ENCODE peak calls at places on chromosomes 2 and 18, in nine cellular contexts. Z is colonic mucosa, A is K562, C is esophagus muscularis mucosa, J is neural progenitor cell, Y is uterus, L is right cardiac atrium, T is spleen, E is testis. W is an unnamed sample. For H3K27me3 and H3K9me3, the result is how much of the 10 kb centered on the place peaks cover.

GRCh38 chr2:212402316-212402715 is 136.3 kb downstream of the ERBB4 start:
- DNase-seq in Y (no peak), T (no peak), A (no peak), E (no peak), Z (no peak), L (no peak), J (no peak), C (no peak), W (no peak)

GRCh38 chr2:60735496-60736250 is 20.4 kb upstream of the PAPOLG start:
- DNase-seq in L (peak), Y (no peak), J (peak), T (peak), C (no peak), E (peak), Z (no peak), A (peak), W (no peak)

GRCh38 chr2:44951714-44952113 is 10.2 kb downstream of the SIX3 start:
- DNase-seq in J (peak), Z (no peak), T (no peak), A (no peak), Y (no peak), L (no peak), E (no peak), C (no peak), W (no peak)

GRCh38 chr2:40243581-40243980 is 208.3 kb downstream of the SLC8A1 start:
- DNase-seq in L (no peak), J (no peak), A (no peak), T (no peak), Y (no peak), C (no peak), Z (no peak), E (no peak), W (no peak)

GRCh38 chr2:521853-522530 is 155.2 kb downstream of the TMEM18 start:
- DNase-seq in E (no peak), T (no peak), A (no peak), L (no peak), C (peak), Z (no peak), Y (no peak), J (no peak), W (no peak)

GRCh38 chr2:101160454-101160853 is 9.3 kb upstream of the TBC1D8 start:
- DNase-seq in Z (no peak), L (no peak), E (no peak), A (no peak), T (no peak), C (no peak), J (no peak), Y (no peak), W (peak)

GRCh38 chr2:128644745-128645256 is 326.1 kb upstream of the HS6ST1 start:
- DNase-seq in Z (no peak), J (peak), C (peak), Y (no peak), A (no peak), T (peak), E (peak), L (no peak), W (no peak)

GRCh38 chr2:30239308-30240161 is 8.2 kb downstream of the LBH start:
- DNase-seq in L (peak), A (peak), T (peak), Z (peak), E (peak), Y (peak), C (no peak), J (peak), W (peak)

GRCh38 chr2:84959045-84959493 is 11.9 kb upstream of the KCMF1 start:
- DNase-seq in J (no peak), T (no peak), A (no peak), L (no peak), Z (no peak), C (no peak), E (no peak), Y (no peak), W (peak)

GRCh38 chr2:68900496-68901198 is 29.4 kb upstream of the BMP10 start:
- DNase-seq in E (no peak), C (no peak), A (no peak), T (no peak), Y (no peak), L (no peak), J (no peak), Z (no peak), W (no peak)

GRCh38 chr2:98148968-98149697 is 62.2 kb downstream of the VWA3B start:
- DNase-seq in C (no peak), T (no peak), Y (no peak), E (no peak), J (no peak), Z (no peak), A (peak), L (no peak), W (peak)

GRCh38 chr2:99880148-99880983 is 262.0 kb downstream of the AFF3 start:
- DNase-seq in L (no peak), A (no peak), T (no peak), Y (no peak), C (no peak), Z (no peak), J (no peak), E (no peak), W (no peak)

GRCh38 chr2:228015741-228016140 is 144.3 kb downstream of the DAW1 start:
- DNase-seq in L (no peak), J (no peak), T (no peak), Z (no peak), Y (no peak), E (no peak), A (no peak), C (no peak), W (no peak)

GRCh38 chr2:168584934-168585333 is 128.9 kb downstream of the CERS6 start:
- DNase-seq in Y (no peak), Z (no peak), J (no peak), T (no peak), A (no peak), C (no peak), E (no peak), L (no peak), W (no peak)

GRCh38 chr18:44130365-44130942 is 550.2 kb upstream of the SETBP1 start:
- DNase-seq in E (peak), C (no peak), A (peak), Z (peak), T (no peak), Y (no peak), L (peak), J (peak), W (peak)

GRCh38 chr2:124661558-124661957 is 636.5 kb downstream of the CNTNAP5 start:
- DNase-seq in J (no peak), Z (no peak), C (no peak), T (no peak), A (no peak), E (no peak), Y (no peak), L (no peak), W (no peak)

GRCh38 chr2:23669413-23670244 is 257.3 kb downstream of the ATAD2B start:
- DNase-seq in J (no peak), T (no peak), L (peak), C (no peak), Z (peak), E (peak), Y (peak), A (no peak), W (peak)

GRCh38 chr2:180158961-180159360 is 151.9 kb upstream of the CWC22 start:
- DNase-seq in Y (no peak), Z (no peak), L (no peak), E (no peak), J (no peak), C (no peak), A (no peak), T (no peak), W (no peak)

GRCh38 chr2:203510256-203510940 is 24.7 kb downstream of the RAPH1 start:
- DNase-seq in T (no peak), A (no peak), Z (no peak), L (no peak), J (no peak), E (no peak), C (no peak), Y (no peak), W (no peak)

GRCh38 chr2:229245013-229245412 is 26.1 kb downstream of the PID1 start:
- DNase-seq in E (no peak), C (no peak), Z (no peak), Y (no peak), A (no peak), L (no peak), J (peak), T (no peak), W (no peak)

GRCh38 chr18:22207022-22207758 is 37.8 kb downstream of the GATA6 start:
- DNase-seq in C (peak), Z (no peak), E (no peak), T (no peak), Y (peak), A (no peak), L (peak), J (no peak), W (no peak)

GRCh38 chr2:235746257-235746934 is 252.6 kb downstream of the AGAP1 start:
- DNase-seq in A (peak), T (no peak), E (peak), L (peak), J (peak), C (no peak), Z (peak), Y (peak), W (peak)

GRCh38 chr18:58556333-58557012 is 72.4 kb downstream of the ALPK2 start:
- DNase-seq in L (peak), J (peak), E (peak), A (no peak), T (no peak), C (no peak), Z (no peak), Y (no peak), W (no peak)

GRCh38 chr2:189304360-189304759 is 124.8 kb upstream of the COL5A2 start:
- DNase-seq in J (no peak), L (no peak), T (no peak), Y (no peak), E (no peak), C (no peak), A (no peak), Z (no peak), W (no peak)

GRCh38 chr18:47253101-47253654 is 1.7 kb upstream of the SKOR2 start:
- DNase-seq in Y (no peak), J (peak), A (no peak), Z (no peak), L (no peak), T (no peak), E (no peak), C (no peak), W (no peak)

GRCh38 chr2:60459896-60460295 is 93.6 kb downstream of the BCL11A start:
- DNase-seq in Z (no peak), J (no peak), C (no peak), T (no peak), E (no peak), Y (no peak), L (no peak), A (no peak), W (no peak)

GRCh38 chr2:237181844-237182243 is 96.2 kb downstream of the COPS8 start:
- DNase-seq in Z (no peak), L (no peak), T (no peak), Y (peak), C (peak), J (no peak), E (peak), A (no peak), W (no peak)

GRCh38 chr18:32761231-32761785 is 11.5 kb downstream of the KLHL14 start:
- DNase-seq in Y (no peak), L (no peak), E (no peak), J (no peak), T (no peak), A (no peak), C (no peak), Z (no peak), W (no peak)

GRCh38 chr18:32764611-32765244 is 8.1 kb downstream of the KLHL14 start:
- DNase-seq in C (no peak), L (no peak), Y (no peak), T (no peak), E (no peak), Z (no peak), J (no peak), A (no peak), W (no peak)

GRCh38 chr18:32763306-32763705 is 9.5 kb downstream of the KLHL14 start:
- DNase-seq in L (no peak), T (no peak), J (no peak), C (no peak), Z (no peak), Y (no peak), A (no peak), E (no peak), W (no peak)

GRCh38 chr18:32760391-32760790 is 12.4 kb downstream of the KLHL14 start:
- DNase-seq in C (no peak), Y (no peak), T (peak), L (no peak), J (peak), E (no peak), A (no peak), Z (no peak), W (no peak)

DNA sequence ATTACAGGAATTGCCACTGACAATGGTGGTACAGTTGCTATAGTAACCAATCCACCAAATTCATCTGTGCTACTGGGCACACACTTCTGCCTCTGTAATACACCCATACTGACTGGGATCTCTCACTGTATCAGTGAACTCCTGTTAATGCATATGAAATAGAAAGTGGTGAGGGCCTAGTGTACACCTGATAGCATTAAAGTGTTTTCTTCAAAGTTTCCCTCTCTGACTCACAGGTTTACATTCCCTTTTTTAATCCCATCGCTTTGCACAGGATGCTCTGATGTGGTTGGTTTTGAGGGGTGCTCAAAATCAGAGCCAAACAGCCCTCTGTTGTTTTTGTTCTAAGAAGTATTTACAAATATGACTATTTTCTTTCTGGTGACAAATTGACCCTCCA is 13.1 kb downstream of the KLHL14 start:
- DNase-seq in J (no peak), C (no peak), L (no peak), E (no peak), A (no peak), Y (no peak), T (no peak), Z (no peak), W (no peak)
- H3K27ac ChIP-seq in J (no peak), C (no peak), L (no peak), E (no peak), A (no peak), Y (no peak), T (peak), Z (no peak), W (no peak)

GRCh38 chr18:3604626-3605408 is 154.8 kb downstream of the TGIF1 start:
- DNase-seq in C (no peak), E (no peak), Z (no peak), J (peak), Y (no peak), L (no peak), A (peak), T (peak), W (no peak)

GRCh38 chr18:3607309-3608098 is 157.5 kb downstream of the TGIF1 start:
- DNase-seq in L (no peak), Y (no peak), Z (no peak), E (no peak), J (no peak), A (peak), T (peak), C (no peak), W (no peak)

GRCh38 chr18:3605562-3606443 is 155.8 kb downstream of the TGIF1 start:
- DNase-seq in A (peak), Y (no peak), J (peak), T (peak), Z (no peak), C (no peak), L (no peak), E (no peak), W (no peak)

GRCh38 chr18:3603460-3604259 is 153.7 kb downstream of the TGIF1 start:
- DNase-seq in C (no peak), Y (no peak), Z (no peak), E (no peak), A (peak), L (no peak), J (peak), T (peak), W (peak)

GRCh38 chr18:3604260-3604625 is 154.3 kb downstream of the TGIF1 start:
- DNase-seq in A (no peak), E (no peak), Z (no peak), Y (no peak), C (no peak), T (no peak), J (peak), L (no peak), W (no peak)
- H3K27me3 ChIP-seq in A (under half), E (under half), Z (under half), Y (under half), C (under half), T (under half), J (under half), L (under half), W (under half)

GRCh38 chr2:20196053-20196880 is 28.7 kb downstream of the SDC1 start:
- DNase-seq in T (no peak), Y (no peak), L (no peak), C (no peak), Z (peak), A (no peak), J (no peak), E (no peak), W (peak)
- H3K9me3 ChIP-seq in T (under half), Y (under half), L (under half), C (under half), Z (under half), A (under half), J (under half), E (under half), W (under half)

GRCh38 chr2:147773479-147773878 is 71.3 kb upstream of the ACVR2A start:
- DNase-seq in T (no peak), L (no peak), C (no peak), Y (no peak), J (peak), Z (no peak), A (no peak), E (no peak), W (no peak)

GRCh38 chr2:147779440-147779839 is 65.4 kb upstream of the ACVR2A start:
- DNase-seq in Y (no peak), Z (no peak), E (no peak), A (no peak), J (no peak), T (no peak), L (no peak), C (no peak), W (no peak)

GRCh38 chr2:147777408-147777807 is 67.4 kb upstream of the ACVR2A start:
- DNase-seq in J (no peak), E (no peak), A (no peak), C (no peak), Y (no peak), L (no peak), Z (no peak), T (no peak), W (no peak)

GRCh38 chr2:147774805-147775204 is 70.0 kb upstream of the ACVR2A start:
- DNase-seq in C (no peak), Z (no peak), L (no peak), E (no peak), J (no peak), T (no peak), A (no peak), Y (no peak), W (no peak)
- H3K27ac ChIP-seq in C (no peak), Z (no peak), L (no peak), E (no peak), J (no peak), T (no peak), A (no peak), Y (no peak), W (no peak)

DNA sequence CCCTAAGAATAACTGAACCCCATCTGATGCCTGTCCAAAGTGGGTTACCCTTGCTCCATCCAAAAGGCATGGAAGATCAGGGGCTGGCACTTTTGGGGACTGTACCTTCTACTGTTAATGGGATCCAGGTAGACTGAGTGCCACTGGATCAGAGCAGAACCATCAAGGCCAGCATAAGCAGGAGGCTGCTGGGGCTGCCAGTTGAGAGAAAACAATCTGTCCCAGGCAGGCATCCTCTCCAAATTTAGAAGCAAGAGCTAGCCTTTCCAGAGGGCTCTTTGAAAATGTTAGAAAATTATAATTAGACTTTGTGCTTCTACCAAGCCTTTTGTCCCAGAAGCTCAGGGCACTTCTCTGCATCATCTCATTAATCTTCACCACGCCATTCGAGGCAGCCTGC is 245.6 kb downstream of the CDH20 start:
- DNase-seq in Z (no peak), T (no peak), A (no peak), C (no peak), J (no peak), Y (no peak), E (no peak), L (no peak), W (no peak)
- H3K27me3 ChIP-seq in Z (under half), T (under half), A (under half), C (under half), J (under half), Y (under half), E (under half), L (under half), W (under half)

GRCh38 chr2:181472990-181473389 is 15.8 kb downstream of the ITGA4 start:
- DNase-seq in C (no peak), Y (no peak), Z (no peak), J (no peak), T (peak), L (no peak), E (no peak), A (no peak), W (no peak)
- H3K9me3 ChIP-seq in C (under half), Y (under half), Z (under half), J (under half), T (under half), L (under half), E (under half), A (under half), W (under half)

GRCh38 chr18:63542069-63542468 is at the start of gene SERPINB12:
- DNase-seq in L (no peak), Z (no peak), J (no peak), E (no peak), Y (no peak), T (no peak), A (no peak), C (no peak), W (no peak)

GRCh38 chr18:63545094-63545493 is 2.9 kb downstream of the SERPINB12 start:
- DNase-seq in A (no peak), Z (no peak), Y (no peak), E (no peak), L (no peak), T (no peak), J (no peak), C (no peak), W (no peak)

GRCh38 chr18:63540131-63540530 is 2.0 kb upstream of the SERPINB12 start:
- DNase-seq in Z (no peak), A (no peak), L (no peak), E (no peak), Y (no peak), T (no peak), J (peak), C (no peak), W (no peak)

DNA sequence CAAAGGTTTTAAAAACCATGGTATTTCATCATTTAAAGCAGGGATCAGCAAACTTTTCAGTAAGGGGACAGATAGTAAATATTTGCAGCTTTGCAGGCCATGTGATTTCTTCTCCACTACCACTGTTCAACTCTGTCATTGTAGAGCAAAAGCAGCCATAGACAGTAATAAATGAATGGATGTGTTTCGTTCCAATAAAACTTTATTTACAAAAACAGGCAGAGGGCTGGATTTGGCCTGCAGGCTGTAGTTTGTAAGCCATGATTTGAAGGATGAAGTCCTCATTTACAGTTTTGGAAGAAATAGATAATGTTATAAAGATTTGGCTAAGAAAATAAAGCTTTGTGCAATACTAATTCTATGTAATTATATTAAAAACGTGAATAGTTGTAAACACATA is 1.8 kb downstream of the SERPINB12 start:
- DNase-seq in E (no peak), L (no peak), T (no peak), A (no peak), C (no peak), Z (no peak), Y (no peak), J (no peak), W (no peak)
- H3K27ac ChIP-seq in E (no peak), L (no peak), T (no peak), A (no peak), C (no peak), Z (no peak), Y (no peak), J (no peak), W (no peak)

GRCh38 chr2:65315042-65315441 is 87.4 kb downstream of the ACTR2 start:
- DNase-seq in C (no peak), Y (no peak), J (no peak), L (no peak), E (no peak), T (no peak), A (no peak), Z (no peak), W (no peak)

GRCh38 chr2:65313954-65314256 is 86.3 kb downstream of the ACTR2 start:
- DNase-seq in C (no peak), J (no peak), E (no peak), T (no peak), A (no peak), Y (no peak), Z (no peak), L (no peak), W (no peak)

GRCh38 chr2:65317841-65318240 is 90.2 kb downstream of the ACTR2 start:
- DNase-seq in J (no peak), L (no peak), A (no peak), Z (no peak), T (no peak), C (peak), E (no peak), Y (no peak), W (no peak)

GRCh38 chr2:65313126-65313953 is 85.7 kb downstream of the ACTR2 start:
- DNase-seq in T (no peak), Y (no peak), E (no peak), L (peak), A (no peak), J (no peak), C (no peak), Z (no peak), W (no peak)

GRCh38 chr2:65316072-65316471 is 88.4 kb downstream of the ACTR2 start:
- DNase-seq in C (peak), T (no peak), E (peak), Y (peak), J (no peak), Z (no peak), L (peak), A (no peak), W (no peak)
- H3K27me3 ChIP-seq in C (under half), T (under half), E (under half), Y (under half), J (under half), Z (under half), L (under half), A (under half), W (under half)

GRCh38 chr2:2876350-2877042 is 501.1 kb downstream of the EIPR1 start:
- DNase-seq in Z (no peak), J (no peak), E (no peak), L (no peak), C (no peak), T (no peak), A (no peak), Y (no peak), W (no peak)
- H3K9me3 ChIP-seq in Z (under half), J (under half), E (under half), L (under half), C (under half), T (under half), A (under half), Y (under half), W (under half)